ENCODE peak calls at places on chromosomes 4 and X, in five cellular contexts. B is right cardiac atrium; J is kidney; F is colonic mucosa; T is CD4-positive, CD25-positive, alpha-beta regulatory T cell. C is an unnamed sample. For H3K4me1, the result is how much of the 10 kb centered on the place peaks cover.

GRCh38 chr4:6498511-6499240 is 26.3 kb upstream of the PPP2R2C start:
- DNase-seq in B (no peak), J (no peak), F (peak), T (no peak), C (no peak)

GRCh38 chr4:3201718-3202702 is 46.9 kb upstream of the MSANTD1 start:
- DNase-seq in B (no peak), J (no peak), F (peak), T (peak), C (no peak)

GRCh38 chrX:42362219-42362618 is 415.7 kb downstream of the PPP1R2C start:
- DNase-seq in B (no peak), J (no peak), F (no peak), T (no peak), C (no peak)

GRCh38 chr4:180828455-180829018 is 1414.7 kb upstream of the TENM3 start:
- DNase-seq in B (no peak), J (no peak), F (no peak), T (no peak), C (no peak)

GRCh38 chr4:182653596-182653995 is 263.6 kb downstream of the DCTD start:
- DNase-seq in B (no peak), J (no peak), F (no peak), T (no peak), C (no peak)

GRCh38 chr4:80171656-80172055 is 25.6 kb upstream of the PRDM8 start:
- DNase-seq in B (no peak), J (no peak), F (no peak), T (no peak), C (no peak)

GRCh38 chr4:159487284-159487747 is 384.4 kb downstream of the RAPGEF2 start:
- DNase-seq in B (peak), J (no peak), F (peak), T (no peak), C (no peak)

GRCh38 chr4:54660591-54660990 is 2.8 kb downstream of the KIT start:
- DNase-seq in B (no peak), J (no peak), F (no peak), T (no peak), C (no peak)

GRCh38 chr4:212438-213174 is 88.3 kb downstream of the ZNF718 start:
- DNase-seq in B (peak), J (peak), F (peak), T (no peak), C (peak)

GRCh38 chr4:89468632-89469031 is 161.0 kb upstream of the GPRIN3 start:
- DNase-seq in B (no peak), J (no peak), F (no peak), T (no peak), C (no peak)

GRCh38 chrX:153974726-153975286 is 2.3 kb downstream of the TMEM187 start:
- DNase-seq in B (no peak), J (no peak), F (no peak), T (no peak), C (no peak)

GRCh38 chr4:15034071-15034764 is 31.9 kb downstream of the CPEB2 start:
- DNase-seq in B (no peak), J (no peak), F (no peak), T (no peak), C (no peak)

GRCh38 chr4:54967289-54967688 is 158.1 kb downstream of the KDR start:
- DNase-seq in B (no peak), J (no peak), F (no peak), T (no peak), C (no peak)

GRCh38 chrX:38638952-38639529 is 77.7 kb downstream of the TSPAN7 start:
- DNase-seq in B (no peak), J (no peak), F (no peak), T (no peak), C (no peak)

GRCh38 chrX:131728295-131729145 is 184.6 kb downstream of the OR13H1 start:
- DNase-seq in B (peak), J (no peak), F (peak), T (no peak), C (peak)

GRCh38 chrX:148310402-148311200 is 189.8 kb upstream of the AFF2 start:
- DNase-seq in B (no peak), J (no peak), F (no peak), T (peak), C (no peak)

GRCh38 chr4:54004463-54004862 is 59.9 kb downstream of the CHIC2 start:
- DNase-seq in B (no peak), J (no peak), F (no peak), T (no peak), C (no peak)

GRCh38 chrX:110402091-110402854 is 43.6 kb downstream of the RTL9 start:
- DNase-seq in B (peak), J (no peak), F (no peak), T (no peak), C (peak)

GRCh38 chr4:149752729-149753128 is 62.9 kb downstream of the IQCM start:
- DNase-seq in B (no peak), J (no peak), F (no peak), T (no peak), C (no peak)

GRCh38 chrX:103688949-103689348 is 2.5 kb upstream of the MORF4L2 start:
- DNase-seq in B (no peak), J (no peak), F (no peak), T (no peak), C (no peak)

GRCh38 chr4:2882341-2882740 is 38.7 kb downstream of the ADD1 start:
- DNase-seq in B (no peak), J (no peak), F (no peak), T (no peak), C (no peak)

GRCh38 chrX:38807873-38808272 is 6.6 kb downstream of the MID1IP1 start:
- DNase-seq in B (no peak), J (no peak), F (no peak), T (no peak), C (no peak)

GRCh38 chr4:2417196-2417764 is 1.2 kb downstream of the ZFYVE28 start:
- DNase-seq in B (no peak), J (peak), F (no peak), T (no peak), C (no peak)

GRCh38 chr4:144718958-144719512 is 73.1 kb downstream of the HHIP start:
- DNase-seq in B (no peak), J (no peak), F (no peak), T (no peak), C (no peak)

GRCh38 chr4:37604464-37604863 is 81.7 kb downstream of the RELL1 start:
- DNase-seq in B (no peak), J (no peak), F (no peak), T (no peak), C (no peak)

GRCh38 chrX:68133181-68133580 is 300.1 kb downstream of the OPHN1 start:
- DNase-seq in B (no peak), J (no peak), F (no peak), T (no peak), C (no peak)

GRCh38 chr4:18935956-18936355 is 914.4 kb upstream of the LCORL start:
- DNase-seq in B (no peak), J (no peak), F (no peak), T (no peak), C (no peak)

GRCh38 chr4:1246901-1247810 is 1.8 kb downstream of the CTBP1 start:
- DNase-seq in B (no peak), J (peak), F (no peak), T (no peak), C (peak)

GRCh38 chr4:10104211-10104990 is 12.2 kb downstream of the WDR1 start:
- DNase-seq in B (no peak), J (peak), F (no peak), T (no peak), C (no peak)

GRCh38 chr4:103451341-103451740 is 253.2 kb upstream of the CENPE start:
- DNase-seq in B (no peak), J (no peak), F (no peak), T (no peak), C (no peak)

GRCh38 chrX:49071877-49072711 is 1.7 kb downstream of the PRAF2 start:
- DNase-seq in B (peak), J (peak), F (peak), T (no peak), C (peak)

GRCh38 chr4:139934336-139934735 is 219.6 kb downstream of the MAML3 start:
- DNase-seq in B (no peak), J (no peak), F (no peak), T (no peak), C (no peak)

GRCh38 chrX:639151-639550 is 8.6 kb downstream of the SHOX start:
- DNase-seq in B (no peak), J (no peak), F (no peak), T (no peak), C (no peak)

GRCh38 chr4:86156526-86156925 is 203.3 kb downstream of the MAPK10 start:
- DNase-seq in B (no peak), J (no peak), F (no peak), T (no peak), C (no peak)

GRCh38 chrX:110042521-110042920 is 39.6 kb downstream of the TMEM164 start:
- DNase-seq in B (no peak), J (no peak), F (no peak), T (no peak), C (no peak)

GRCh38 chr4:3304831-3305609 is 12.2 kb downstream of the RGS12 start:
- DNase-seq in B (peak), J (peak), F (no peak), T (no peak), C (peak)

GRCh38 chrX:53440631-53441517 is 6.7 kb upstream of the HSD17B10 start:
- DNase-seq in B (peak), J (peak), F (peak), T (no peak), C (peak)

GRCh38 chrX:78650906-78651437 is 8.2 kb downstream of the RTL3 start:
- DNase-seq in B (no peak), J (no peak), F (no peak), T (no peak), C (no peak)

GRCh38 chr4:48297447-48297846 is 27.8 kb upstream of the TEC start:
- DNase-seq in B (no peak), J (no peak), F (no peak), T (no peak), C (no peak)

DNA sequence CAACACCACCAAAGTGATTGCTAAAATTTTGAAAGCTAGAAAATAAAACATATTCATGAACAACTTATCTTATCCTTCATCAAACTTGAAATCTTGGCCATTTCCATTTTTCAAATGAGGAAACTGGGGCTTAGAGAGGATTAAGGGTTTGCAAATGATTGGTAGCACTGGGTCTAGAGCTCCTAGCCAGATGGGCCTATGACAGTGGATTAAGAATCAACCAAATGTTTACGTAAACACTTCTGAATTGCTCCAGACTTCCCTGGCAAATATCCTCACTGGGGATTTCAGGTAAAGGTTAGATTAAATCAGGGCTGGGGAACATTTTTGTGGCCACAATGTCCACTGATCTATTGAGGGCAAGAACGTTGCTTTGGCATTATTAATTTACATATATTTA is 241.2 kb downstream of the ANK2 start:
- DNase-seq in B (no peak), J (no peak), F (no peak), T (no peak), C (no peak)
- H3K4me1 ChIP-seq in B (under half), J (under half), F (under half), T (under half), C (under half)

GRCh38 chr4:128832253-128832641 is 22.7 kb downstream of the JADE1 start:
- DNase-seq in B (no peak), J (no peak), F (no peak), T (no peak), C (no peak)
- H3K4me1 ChIP-seq in B (under half), J (under half), F (under half), T (under half), C (under half)

GRCh38 chr4:98514930-98515809 is 143.2 kb downstream of the TSPAN5 start:
- DNase-seq in B (no peak), J (no peak), F (no peak), T (no peak), C (no peak)

GRCh38 chr4:98518555-98519267 is 139.7 kb downstream of the TSPAN5 start:
- DNase-seq in B (no peak), J (no peak), F (no peak), T (no peak), C (no peak)

GRCh38 chr4:98517444-98518021 is 140.9 kb downstream of the TSPAN5 start:
- DNase-seq in B (no peak), J (no peak), F (no peak), T (no peak), C (no peak)

GRCh38 chr4:98516042-98516440 is 142.4 kb downstream of the TSPAN5 start:
- DNase-seq in B (no peak), J (no peak), F (no peak), T (no peak), C (no peak)

DNA sequence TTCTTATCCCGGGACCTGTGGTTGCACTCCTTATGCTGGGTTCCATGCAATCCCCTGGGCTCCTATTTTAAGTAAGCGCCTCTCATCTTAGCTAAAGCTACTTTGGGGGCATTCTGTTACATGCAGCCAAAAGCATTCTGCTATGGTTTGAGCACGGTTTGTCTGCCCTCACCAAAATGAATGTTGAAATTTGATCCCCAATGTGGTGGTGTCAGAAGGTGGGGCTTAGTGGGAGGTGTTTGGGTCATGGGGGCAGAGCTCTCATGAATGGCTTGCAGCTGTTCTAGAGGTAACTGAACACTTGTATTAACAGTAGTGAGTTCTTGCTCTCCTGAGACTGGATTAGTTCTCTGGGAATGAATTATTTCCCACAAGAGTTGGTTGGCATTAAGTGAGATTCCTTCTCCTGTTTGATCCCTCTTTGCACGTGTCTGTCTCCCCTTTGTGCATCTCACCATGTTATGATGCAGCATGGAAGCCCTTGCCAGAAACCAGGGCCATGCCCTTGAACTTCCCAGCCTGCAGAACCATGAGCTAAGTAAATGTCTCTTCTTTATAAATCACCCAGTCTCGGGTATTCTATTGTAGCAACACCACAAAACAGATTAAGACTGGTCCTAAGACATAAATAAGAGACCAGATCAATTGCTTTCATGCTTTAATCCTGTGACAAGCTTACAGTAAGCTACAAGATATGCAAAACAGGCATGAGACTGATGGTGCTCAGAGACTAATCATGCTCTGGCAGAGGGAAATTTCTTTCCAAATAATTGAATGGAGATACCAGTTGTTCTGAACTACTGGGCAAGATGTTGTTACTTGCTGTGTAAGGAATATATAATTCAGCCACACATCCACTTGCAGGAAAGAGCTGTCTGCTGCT is 141.7 kb downstream of the TSPAN5 start:
- DNase-seq in B (no peak), J (no peak), F (no peak), T (no peak), C (no peak)
- H3K4me1 ChIP-seq in B (under half), J (under half), F (under half), T (under half), C (under half)

GRCh38 chrX:19881559-19881958 is 5.8 kb downstream of the SH3KBP1 start:
- DNase-seq in B (no peak), J (no peak), F (no peak), T (no peak), C (no peak)
- H3K4me1 ChIP-seq in B (under half), J (under half), F (under half), T (under half), C (under half)

GRCh38 chr4:138513535-138513934 is 271.4 kb upstream of the SLC7A11 start:
- DNase-seq in B (no peak), J (no peak), F (no peak), T (no peak), C (no peak)
- H3K4me1 ChIP-seq in B (under half), J (under half), F (under half), T (under half), C (under half)

DNA sequence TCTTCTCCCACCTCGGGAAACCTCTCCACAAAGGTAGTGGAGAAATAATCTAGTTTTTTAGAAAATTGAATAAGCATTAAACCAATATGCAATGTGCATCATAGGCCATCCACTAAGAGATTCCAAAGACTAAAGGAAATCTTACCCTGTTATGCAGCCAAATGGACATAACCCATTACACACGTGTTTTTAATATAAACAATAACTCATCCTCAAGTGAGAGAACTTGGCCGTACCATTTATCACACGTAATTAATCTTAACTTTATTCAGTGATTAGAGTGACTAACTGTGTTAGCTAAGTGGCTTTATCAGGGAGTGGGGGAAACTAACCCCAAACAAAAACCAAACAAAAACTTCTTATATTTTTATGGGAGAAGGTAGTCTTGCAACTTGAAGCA is 57.8 kb downstream of the AFM start:
- DNase-seq in B (no peak), J (no peak), F (no peak), T (no peak), C (no peak)
- H3K4me1 ChIP-seq in B (under half), J (under half), F (under half), T (under half), C (under half)

C was measured in sigmoid colon.